ENCODE peak calls at places on chromosome 16, in six cellular contexts. L is trophoblast cell; U is CD4-positive, CD25-positive, alpha-beta regulatory T cell; J is DND-41; K is stomach; I is IMR-90. V is an unnamed sample.
A peak's percentile ranks its signal among the peaks of the same experiment; 100 is the strongest.

GRCh38 chr16:11370084-11370931 is 25.0 kb downstream of the RMI2 start:
- DNase-seq in K (no peak), L (peak; percentile 38), U (no peak), J (no peak), I (no peak), V (no peak)

GRCh38 chr16:76583466-76583865 is 306.3 kb downstream of the CNTNAP4 start:
- DNase-seq in L (no peak), J (no peak), U (no peak), I (no peak), K (no peak), V (no peak)

GRCh38 chr16:76387994-76388393 is 110.8 kb downstream of the CNTNAP4 start:
- DNase-seq in U (no peak), K (no peak), I (no peak), J (no peak), L (no peak), V (no peak)

GRCh38 chr16:30652718-30653117 is 2.0 kb downstream of the PRR14 start:
- DNase-seq in K (no peak), I (no peak), J (no peak), L (no peak), U (no peak), V (no peak)

GRCh38 chr16:21088646-21089538 is 61.8 kb downstream of the DNAH3 start:
- DNase-seq in K (no peak), U (no peak), J (no peak), L (no peak), I (peak; percentile 69), V (no peak)

GRCh38 chr16:17379121-17379571 is 91.6 kb downstream of the XYLT1 start:
- DNase-seq in J (no peak), I (peak; percentile 70), K (no peak), L (peak; percentile 27), U (no peak), V (no peak)

GRCh38 chr16:56048425-56049100 is 142.7 kb upstream of the GNAO1 start:
- DNase-seq in L (no peak), U (no peak), I (no peak), K (no peak), J (no peak), V (no peak)

GRCh38 chr16:70685938-70686375 is at the start of gene MTSS2:
- DNase-seq in K (peak; percentile 83), I (peak; percentile 85), L (peak; percentile 75), J (peak; percentile 72), U (no peak), V (no peak)

GRCh38 chr16:77585379-77585778 is 136.9 kb upstream of the NUDT7 start:
- DNase-seq in I (peak; percentile 41), L (no peak), K (no peak), J (no peak), U (no peak), V (no peak)

GRCh38 chr16:55711959-55712876 is 56.4 kb downstream of the SLC6A2 start:
- DNase-seq in J (peak; percentile 66), U (peak; percentile 35), L (peak; percentile 58), K (peak; percentile 66), I (peak; percentile 45), V (peak; percentile 10)

GRCh38 chr16:27169511-27170071 is 33.7 kb upstream of the KDM8 start:
- DNase-seq in K (peak; percentile 40), L (no peak), I (peak; percentile 89), U (peak; percentile 79), J (peak; percentile 80), V (peak; percentile 88)

GRCh38 chr16:86532526-86532815 is 22.1 kb downstream of the FOXF1 start:
- DNase-seq in J (no peak), U (no peak), L (no peak), K (no peak), I (no peak), V (peak; percentile 26)

GRCh38 chr16:86026136-86026905 is 127.4 kb downstream of the IRF8 start:
- DNase-seq in U (no peak), L (no peak), K (no peak), J (no peak), I (no peak), V (no peak)

GRCh38 chr16:26697826-26698225 is 368.9 kb upstream of the C16orf82 start:
- DNase-seq in U (no peak), K (no peak), J (no peak), I (no peak), L (no peak), V (no peak)

GRCh38 chr16:50290856-50291255 is 24.5 kb downstream of the ADCY7 start:
- DNase-seq in L (no peak), J (no peak), K (no peak), U (no peak), I (no peak), V (no peak)

GRCh38 chr16:28980929-28981328 is 3.9 kb upstream of the LAT start:
- DNase-seq in L (no peak), J (no peak), I (no peak), K (no peak), U (no peak), V (no peak)

GRCh38 chr16:4688674-4689045 is 4.7 kb upstream of the NUDT16L1 start:
- DNase-seq in K (no peak), L (no peak), U (no peak), J (no peak), I (no peak), V (no peak)

GRCh38 chr16:4673387-4674046 is 19.8 kb upstream of the NUDT16L1 start:
- DNase-seq in I (no peak), U (no peak), J (no peak), K (no peak), L (no peak), V (no peak)

GRCh38 chr16:27617678-27618077 is 67.7 kb downstream of the KATNIP start:
- DNase-seq in J (no peak), U (no peak), I (no peak), L (no peak), K (no peak), V (no peak)

GRCh38 chr16:1551166-1551565 is 17.7 kb downstream of the TMEM204 start:
- DNase-seq in I (no peak), U (no peak), J (no peak), L (no peak), K (no peak), V (no peak)
- H3K27ac ChIP-seq in I (no peak overlapping the region), U (no peak overlapping the region), J (no peak overlapping the region), L (no peak overlapping the region), K (peak overlapping the region; percentile 18), V (no peak overlapping the region)

DNA sequence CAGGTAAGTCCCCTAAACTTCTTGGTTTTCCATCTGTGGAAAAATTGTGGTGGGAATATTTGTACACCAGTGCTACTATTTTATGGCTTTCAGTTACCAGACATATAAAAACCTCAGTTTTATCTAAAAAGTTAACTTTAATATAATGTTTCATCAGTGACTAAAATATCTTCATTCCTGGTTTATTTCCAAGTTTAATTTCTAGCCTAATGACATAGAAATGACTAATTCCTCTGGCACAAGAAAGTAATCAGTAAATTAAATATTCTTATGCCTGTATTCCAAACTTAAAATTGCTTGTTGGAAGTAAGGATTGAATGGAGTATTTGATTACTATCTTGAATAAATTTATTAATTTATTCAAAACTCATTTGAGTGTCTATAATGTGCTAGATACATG is 757.0 kb downstream of the CDH11 start:
- DNase-seq in I (peak; percentile 29), L (no peak), U (no peak), K (no peak), J (no peak), V (no peak)
- H3K27ac ChIP-seq in I (no peak overlapping the region), L (no peak overlapping the region), U (no peak overlapping the region), K (no peak overlapping the region), J (no peak overlapping the region), V (no peak overlapping the region)

GRCh38 chr16:65289022-65289421 is 167.2 kb upstream of the CDH11 start:
- DNase-seq in I (no peak), U (no peak), J (no peak), K (no peak), L (no peak), V (no peak)
- H3K27ac ChIP-seq in I (no peak overlapping the region), U (no peak overlapping the region), J (no peak overlapping the region), K (no peak overlapping the region), L (no peak overlapping the region), V (no peak overlapping the region)

GRCh38 chr16:58125781-58126335 is 3.3 kb downstream of the CFAP20 start:
- DNase-seq in I (no peak), K (no peak), J (no peak), U (no peak), L (no peak), V (no peak)
- H3K27ac ChIP-seq in I (no peak overlapping the region), K (peak overlapping the region; percentile 31), J (no peak overlapping the region), U (peak overlapping the region; percentile 91), L (no peak overlapping the region), V (no peak overlapping the region)

GRCh38 chr16:87764600-87765472 is 950 bp downstream of the KLHDC4 start:
- DNase-seq in I (no peak), U (peak; percentile 39), K (no peak), J (peak; percentile 60), L (no peak), V (peak; percentile 81)
- H3K27ac ChIP-seq in I (peak overlapping the region; percentile 40), U (peak overlapping the region; percentile 89), K (peak overlapping the region; percentile 93), J (peak overlapping the region; percentile 90), L (no peak overlapping the region), V (peak overlapping the region; percentile 93)

GRCh38 chr16:84728853-84729424 is 29.1 kb downstream of the USP10 start:
- DNase-seq in U (no peak), K (no peak), J (no peak), I (no peak), L (no peak), V (no peak)
- H3K27ac ChIP-seq in U (no peak overlapping the region), K (no peak overlapping the region), J (no peak overlapping the region), I (peak overlapping the region; percentile 83), L (no peak overlapping the region), V (no peak overlapping the region)

GRCh38 chr16:777826-778225 is 10.4 kb downstream of the RPUSD1 start:
- DNase-seq in J (no peak), I (peak; percentile 19), K (no peak), U (no peak), L (no peak), V (no peak)
- H3K27ac ChIP-seq in J (no peak overlapping the region), I (no peak overlapping the region), K (no peak overlapping the region), U (no peak overlapping the region), L (no peak overlapping the region), V (no peak overlapping the region)

V was measured in CD8-positive, alpha-beta memory T cell.